ENCODE peak calls at places on chromosomes 5 and 9, in four cellular contexts. W is K562, F is endothelial cell of umbilical vein, C is A549. T is an unnamed sample.

GRCh38 chr9:69674112-69674511 is 1.9 kb upstream of the APBA1 start:
- DNase-seq in W (no peak), C (no peak), F (peak; percentile 3), T (no peak)

GRCh38 chr5:65623482-65623881 is 651 bp downstream of the TRIM23 start:
- DNase-seq in W (peak; percentile 17), C (no peak), F (no peak), T (peak; percentile 6)

GRCh38 chr5:119470105-119470763 is 17.9 kb downstream of the HSD17B4 start:
- DNase-seq in W (no peak), F (no peak), C (no peak), T (no peak)

GRCh38 chr5:126055348-126055729 is 367.9 kb upstream of the GRAMD2B start:
- DNase-seq in C (no peak), W (no peak), F (no peak), T (no peak)

GRCh38 chr5:157130933-157131332 is 11.7 kb downstream of the MED7 start:
- DNase-seq in F (no peak), C (peak; percentile 44), W (no peak), T (peak; percentile 55)

GRCh38 chr5:143403607-143404415 is at the start of gene NR3C1:
- DNase-seq in F (peak; percentile 78), W (peak; percentile 81), C (peak; percentile 87), T (peak; percentile 92)

GRCh38 chr9:124813496-124814177 is 36.7 kb downstream of the OLFML2A start:
- DNase-seq in F (no peak), C (no peak), W (no peak), T (no peak)

GRCh38 chr9:117414220-117414905 is 494 bp downstream of the ASTN2 start:
- DNase-seq in F (no peak), W (no peak), C (peak; percentile 39), T (no peak)

GRCh38 chr9:71368157-71368556 is 246.7 kb upstream of the TRPM3 start:
- DNase-seq in F (no peak), W (no peak), C (no peak), T (no peak)

GRCh38 chr5:161863259-161863658 is 15.3 kb downstream of the GABRA1 start:
- DNase-seq in F (no peak), W (no peak), C (no peak), T (no peak)

GRCh38 chr5:39399135-39400036 is 25.4 kb downstream of the DAB2 start:
- DNase-seq in C (peak; percentile 89), F (peak; percentile 76), W (peak; percentile 45), T (peak; percentile 70)

GRCh38 chr9:125683486-125683885 is 23.5 kb downstream of the MAPKAP1 start:
- DNase-seq in W (no peak), C (no peak), F (no peak), T (no peak)

GRCh38 chr5:129903466-129904101 is 681 bp upstream of the CHSY3 start:
- DNase-seq in W (no peak), C (peak; percentile 4), F (no peak), T (no peak)

GRCh38 chr9:123318192-123318591 is 37.8 kb upstream of the CRB2 start:
- DNase-seq in F (no peak), W (no peak), C (no peak), T (no peak)

GRCh38 chr9:107737987-107738743 is 248.6 kb upstream of the KLF4 start:
- DNase-seq in C (no peak), F (peak; percentile 44), W (no peak), T (no peak)

GRCh38 chr9:98836206-98836605 is 28.7 kb downstream of the GALNT12 start:
- DNase-seq in F (no peak), W (no peak), C (no peak), T (no peak)

GRCh38 chr9:101432171-101432570 is 3.4 kb downstream of the ALDOB start:
- DNase-seq in C (no peak), W (no peak), F (no peak), T (no peak)

GRCh38 chr5:131418846-131419245 is 155.0 kb downstream of the CDC42SE2 start:
- DNase-seq in F (no peak), C (no peak), W (no peak), T (no peak)

GRCh38 chr9:99213197-99213596 is 8.5 kb downstream of the ALG2 start:
- DNase-seq in W (no peak), C (no peak), F (no peak), T (no peak)

GRCh38 chr5:151684690-151685361 is 1.9 kb downstream of the SPARC start:
- DNase-seq in C (peak; percentile 74), F (peak; percentile 92), W (no peak), T (peak; percentile 24)

DNA sequence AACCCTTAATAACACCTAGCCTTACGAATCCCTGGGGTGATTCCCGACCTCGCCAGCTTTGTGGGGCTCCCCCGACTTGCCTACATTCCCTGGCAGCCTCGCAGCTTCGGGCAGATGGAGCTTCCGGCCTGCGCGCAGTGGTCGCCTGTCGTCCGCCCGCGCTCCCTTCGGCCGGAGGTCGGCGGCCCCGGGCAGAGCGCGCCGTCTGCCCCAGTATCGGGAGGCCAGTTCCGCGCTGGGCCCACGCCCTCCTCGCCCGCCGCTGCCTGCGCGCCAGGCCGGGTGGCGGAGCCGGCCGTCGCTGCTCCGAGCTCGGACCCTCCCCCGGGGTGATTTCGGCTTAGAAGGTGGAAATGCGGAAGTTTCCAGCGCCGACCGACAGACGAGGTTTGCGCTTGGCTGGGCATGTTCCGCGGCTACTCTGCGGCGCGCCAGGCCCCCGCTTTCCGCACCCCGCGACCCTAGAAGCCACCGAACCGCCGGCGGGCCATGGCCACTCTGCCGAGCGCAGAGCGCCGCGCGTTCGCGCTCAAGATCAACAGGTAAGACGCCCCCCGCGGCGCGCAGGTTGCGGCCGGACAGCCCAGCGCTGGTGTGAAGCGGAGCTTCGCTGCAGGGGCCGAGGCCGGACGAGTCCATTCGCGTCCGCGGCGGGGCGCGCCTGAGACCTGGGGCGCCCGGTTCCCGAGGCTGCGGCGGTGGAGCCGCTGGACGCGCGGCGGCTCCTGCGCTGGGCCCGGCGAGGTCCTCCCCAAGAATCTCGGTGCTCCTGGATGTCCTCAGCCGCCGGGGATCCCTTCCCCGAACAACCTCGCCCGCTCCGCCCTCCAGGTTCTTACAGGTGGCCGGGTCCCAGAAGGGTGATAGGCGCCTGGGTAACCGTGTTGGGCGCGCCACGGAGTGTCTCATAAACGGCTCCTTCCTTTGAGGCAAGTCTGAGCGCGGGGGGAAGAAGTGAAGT is at the start of gene DOCK8:
- DNase-seq in W (peak; percentile 74), F (peak; percentile 24), C (peak; percentile 75), T (peak; percentile 99)
- TF ChIP-seq MAX in W (peak; percentile 51), F (no peak), C (no peak), T (peak; percentile 67)

GRCh38 chr9:137435381-137435891 is 5.7 kb downstream of the ENTPD8 start:
- DNase-seq in C (no peak), W (no peak), F (no peak), T (no peak)

GRCh38 chr9:137436761-137437600 is 4.2 kb downstream of the ENTPD8 start:
- DNase-seq in C (no peak), F (no peak), W (no peak), T (no peak)

GRCh38 chr9:137437691-137438590 is 3.2 kb downstream of the ENTPD8 start:
- DNase-seq in W (no peak), F (no peak), C (no peak), T (no peak)

GRCh38 chr9:137434498-137435380 is 6.4 kb downstream of the ENTPD8 start:
- DNase-seq in C (no peak), F (no peak), W (no peak), T (no peak)

GRCh38 chr9:137435980-137436760 is 5.0 kb downstream of the ENTPD8 start:
- DNase-seq in F (no peak), C (peak; percentile 77), W (peak; percentile 91), T (peak; percentile 61)
- TF ChIP-seq MYC in F (no peak), C (no peak), W (no peak), T (no peak)

GRCh38 chr5:83744851-83745250 is 24.2 kb upstream of the HAPLN1 start:
- DNase-seq in C (no peak), W (no peak), F (peak; percentile 79), T (peak; percentile 22)
- TF ChIP-seq MAX in C (no peak), W (no peak), F (no peak), T (no peak)

GRCh38 chr5:159877894-159878448 is 38.3 kb upstream of the ADRA1B start:
- DNase-seq in W (no peak), F (no peak), C (no peak), T (no peak)
- TF ChIP-seq MYC in W (no peak), F (no peak), C (no peak), T (no peak)

GRCh38 chr9:136899196-136899595 is 12.9 kb downstream of the TRAF2 start:
- DNase-seq in C (peak; percentile 74), W (no peak), F (no peak), T (no peak)
- TF ChIP-seq MAX in C (no peak), W (no peak), F (no peak), T (no peak)